ENCODE peak calls at places on chromosomes 3 and 15, in six cellular contexts. One of them, this sample, is unnamed.

GRCh38 chr3:102394517-102394916 is 40.3 kb upstream of the ZPLD1 start:
- DNase-seq in Panc1: no peak
- DNase-seq in lung: no peak
- DNase-seq in heart left ventricle: no peak
- DNase-seq in AG04450: no peak
- DNase-seq in cardiac muscle cell: no peak
- DNase-seq in this sample: no peak

GRCh38 chr3:191051037-191051436 is 148.0 kb upstream of the OSTN start:
- DNase-seq in lung: no peak
- DNase-seq in Panc1: no peak
- DNase-seq in heart left ventricle: no peak
- DNase-seq in AG04450: no peak
- DNase-seq in cardiac muscle cell: peak
- DNase-seq in this sample: peak

GRCh38 chr15:83210619-83211018 is 3.0 kb upstream of the HDGFL3 start:
- DNase-seq in cardiac muscle cell: peak
- DNase-seq in lung: no peak
- DNase-seq in heart left ventricle: no peak
- DNase-seq in Panc1: no peak
- DNase-seq in AG04450: no peak
- DNase-seq in this sample: no peak

GRCh38 chr3:42123012-42123581 is 31.9 kb downstream of the TRAK1 start:
- DNase-seq in cardiac muscle cell: no peak
- DNase-seq in Panc1: no peak
- DNase-seq in heart left ventricle: peak
- DNase-seq in AG04450: no peak
- DNase-seq in lung: no peak
- DNase-seq in this sample: no peak

GRCh38 chr15:71237456-71238188 is 122.4 kb downstream of the THSD4 start:
- DNase-seq in lung: no peak
- DNase-seq in AG04450: peak
- DNase-seq in Panc1: peak
- DNase-seq in heart left ventricle: peak
- DNase-seq in cardiac muscle cell: peak
- DNase-seq in this sample: no peak

GRCh38 chr15:76234337-76234889 is 76.9 kb downstream of the ETFA start:
- DNase-seq in Panc1: no peak
- DNase-seq in AG04450: no peak
- DNase-seq in lung: no peak
- DNase-seq in cardiac muscle cell: no peak
- DNase-seq in heart left ventricle: no peak
- DNase-seq in this sample: no peak

GRCh38 chr3:28799084-28799483 is 450.5 kb upstream of the AZI2 start:
- DNase-seq in cardiac muscle cell: peak
- DNase-seq in Panc1: no peak
- DNase-seq in heart left ventricle: no peak
- DNase-seq in AG04450: no peak
- DNase-seq in lung: no peak
- DNase-seq in this sample: no peak

GRCh38 chr3:194421-194820 is 2.1 kb upstream of the CHL1 start:
- DNase-seq in Panc1: no peak
- DNase-seq in cardiac muscle cell: no peak
- DNase-seq in heart left ventricle: no peak
- DNase-seq in AG04450: no peak
- DNase-seq in lung: no peak
- DNase-seq in this sample: no peak

GRCh38 chr15:101258238-101259144 is 6.6 kb upstream of the CHSY1 start:
- DNase-seq in Panc1: peak
- DNase-seq in AG04450: no peak
- DNase-seq in heart left ventricle: peak
- DNase-seq in lung: no peak
- DNase-seq in cardiac muscle cell: peak
- DNase-seq in this sample: peak

GRCh38 chr3:187987919-187988318 is 166.0 kb upstream of the LPP start:
- DNase-seq in heart left ventricle: no peak
- DNase-seq in lung: no peak
- DNase-seq in AG04450: no peak
- DNase-seq in Panc1: no peak
- DNase-seq in cardiac muscle cell: no peak
- DNase-seq in this sample: no peak

GRCh38 chr3:88141458-88142083 is 8.2 kb upstream of the C3orf38 start:
- DNase-seq in heart left ventricle: no peak
- DNase-seq in Panc1: no peak
- DNase-seq in AG04450: no peak
- DNase-seq in cardiac muscle cell: no peak
- DNase-seq in lung: no peak
- DNase-seq in this sample: no peak

GRCh38 chr3:32734756-32735155 is 49.8 kb downstream of the CNOT10 start:
- DNase-seq in lung: no peak
- DNase-seq in AG04450: no peak
- DNase-seq in cardiac muscle cell: no peak
- DNase-seq in Panc1: no peak
- DNase-seq in heart left ventricle: no peak
- DNase-seq in this sample: no peak
- H3K27ac ChIP-seq in lung: no peak
- H3K27ac ChIP-seq in AG04450: no peak
- H3K27ac ChIP-seq in cardiac muscle cell: peak
- H3K27ac ChIP-seq in Panc1: no peak
- H3K27ac ChIP-seq in heart left ventricle: no peak
- H3K27ac ChIP-seq in this sample: no peak

GRCh38 chr15:67180514-67181191 is 73.8 kb downstream of the AAGAB start:
- DNase-seq in heart left ventricle: no peak
- DNase-seq in lung: no peak
- DNase-seq in cardiac muscle cell: no peak
- DNase-seq in Panc1: no peak
- DNase-seq in AG04450: no peak
- DNase-seq in this sample: no peak

GRCh38 chr15:67183443-67184169 is 70.9 kb downstream of the AAGAB start:
- DNase-seq in Panc1: no peak
- DNase-seq in AG04450: no peak
- DNase-seq in cardiac muscle cell: no peak
- DNase-seq in lung: no peak
- DNase-seq in heart left ventricle: no peak
- DNase-seq in this sample: no peak

GRCh38 chr15:67180035-67180434 is 74.4 kb downstream of the AAGAB start:
- DNase-seq in cardiac muscle cell: no peak
- DNase-seq in Panc1: no peak
- DNase-seq in lung: no peak
- DNase-seq in heart left ventricle: no peak
- DNase-seq in AG04450: no peak
- DNase-seq in this sample: no peak

GRCh38 chr15:67179411-67179995 is 75.0 kb downstream of the AAGAB start:
- DNase-seq in AG04450: no peak
- DNase-seq in Panc1: no peak
- DNase-seq in heart left ventricle: no peak
- DNase-seq in cardiac muscle cell: no peak
- DNase-seq in lung: no peak
- DNase-seq in this sample: no peak

GRCh38 chr15:67181221-67181639 is 73.2 kb downstream of the AAGAB start:
- DNase-seq in Panc1: no peak
- DNase-seq in AG04450: no peak
- DNase-seq in lung: no peak
- DNase-seq in cardiac muscle cell: no peak
- DNase-seq in heart left ventricle: no peak
- DNase-seq in this sample: peak
- TF ChIP-seq CTCF in Panc1: no peak
- TF ChIP-seq CTCF in AG04450: no peak
- TF ChIP-seq CTCF in lung: no peak
- TF ChIP-seq CTCF in cardiac muscle cell: no peak
- TF ChIP-seq CTCF in heart left ventricle: no peak
- TF ChIP-seq CTCF in this sample: no peak

GRCh38 chr3:108041253-108041652 is 49.6 kb downstream of the CD47 start:
- DNase-seq in Panc1: no peak
- DNase-seq in lung: no peak
- DNase-seq in cardiac muscle cell: no peak
- DNase-seq in heart left ventricle: no peak
- DNase-seq in AG04450: no peak
- DNase-seq in this sample: no peak
- H3K27ac ChIP-seq in Panc1: no peak
- H3K27ac ChIP-seq in lung: no peak
- H3K27ac ChIP-seq in cardiac muscle cell: no peak
- H3K27ac ChIP-seq in heart left ventricle: no peak
- H3K27ac ChIP-seq in AG04450: no peak
- H3K27ac ChIP-seq in this sample: no peak

GRCh38 chr3:61247191-61247590 is 4.1 kb downstream of the FHIT start:
- DNase-seq in Panc1: no peak
- DNase-seq in AG04450: no peak
- DNase-seq in heart left ventricle: no peak
- DNase-seq in cardiac muscle cell: no peak
- DNase-seq in lung: no peak
- DNase-seq in this sample: no peak
- TF ChIP-seq CTCF in Panc1: no peak
- TF ChIP-seq CTCF in AG04450: no peak
- TF ChIP-seq CTCF in heart left ventricle: no peak
- TF ChIP-seq CTCF in cardiac muscle cell: no peak
- TF ChIP-seq CTCF in lung: no peak
- TF ChIP-seq CTCF in this sample: no peak

DNA sequence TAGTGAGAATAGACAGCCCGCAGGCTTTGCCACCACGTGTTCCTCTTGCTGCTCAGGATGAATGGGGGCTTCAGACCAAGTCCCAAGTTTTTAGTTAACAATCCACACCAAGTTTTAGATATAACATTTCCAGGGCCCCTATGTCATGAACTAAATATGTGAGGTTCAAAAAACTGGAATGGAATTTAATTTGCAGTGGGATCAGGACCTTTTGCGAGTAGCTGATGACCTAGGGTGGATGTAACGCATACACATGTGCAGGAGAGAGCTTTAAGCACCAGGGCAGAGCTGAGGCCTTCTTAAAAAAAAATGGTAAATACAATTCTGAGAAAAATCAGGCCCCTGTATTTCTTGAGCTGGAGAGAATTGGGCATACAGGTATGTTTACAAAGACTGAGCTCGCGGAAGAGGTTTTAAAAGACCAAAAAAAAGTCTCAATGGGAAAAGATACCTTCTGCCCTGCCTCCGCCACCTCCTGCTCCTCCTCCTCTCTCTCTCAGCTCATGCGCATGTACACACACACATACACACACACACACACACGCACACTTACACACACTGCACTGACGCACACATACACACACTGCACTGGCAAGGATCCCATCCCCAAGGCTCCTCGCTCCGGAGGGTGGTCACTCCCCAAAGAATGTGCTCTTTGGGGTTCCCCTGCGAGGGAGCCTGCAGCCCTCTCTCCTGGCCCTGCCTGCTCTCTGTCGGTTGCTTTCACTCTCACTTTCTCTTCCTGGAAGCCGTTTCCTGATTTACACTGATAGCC is 48.2 kb upstream of the IGF1R start:
- DNase-seq in lung: peak
- DNase-seq in AG04450: peak
- DNase-seq in cardiac muscle cell: no peak
- DNase-seq in Panc1: no peak
- DNase-seq in heart left ventricle: peak
- DNase-seq in this sample: peak
- H3K27ac ChIP-seq in lung: no peak
- H3K27ac ChIP-seq in AG04450: no peak
- H3K27ac ChIP-seq in cardiac muscle cell: no peak
- H3K27ac ChIP-seq in Panc1: peak
- H3K27ac ChIP-seq in heart left ventricle: no peak
- H3K27ac ChIP-seq in this sample: no peak

GRCh38 chr3:19073341-19074105 is 74.8 kb upstream of the KCNH8 start:
- DNase-seq in Panc1: no peak
- DNase-seq in cardiac muscle cell: no peak
- DNase-seq in lung: no peak
- DNase-seq in AG04450: no peak
- DNase-seq in heart left ventricle: no peak
- DNase-seq in this sample: no peak
- TF ChIP-seq CTCF in Panc1: no peak
- TF ChIP-seq CTCF in cardiac muscle cell: no peak
- TF ChIP-seq CTCF in lung: no peak
- TF ChIP-seq CTCF in AG04450: no peak
- TF ChIP-seq CTCF in heart left ventricle: no peak
- TF ChIP-seq CTCF in this sample: no peak

DNA sequence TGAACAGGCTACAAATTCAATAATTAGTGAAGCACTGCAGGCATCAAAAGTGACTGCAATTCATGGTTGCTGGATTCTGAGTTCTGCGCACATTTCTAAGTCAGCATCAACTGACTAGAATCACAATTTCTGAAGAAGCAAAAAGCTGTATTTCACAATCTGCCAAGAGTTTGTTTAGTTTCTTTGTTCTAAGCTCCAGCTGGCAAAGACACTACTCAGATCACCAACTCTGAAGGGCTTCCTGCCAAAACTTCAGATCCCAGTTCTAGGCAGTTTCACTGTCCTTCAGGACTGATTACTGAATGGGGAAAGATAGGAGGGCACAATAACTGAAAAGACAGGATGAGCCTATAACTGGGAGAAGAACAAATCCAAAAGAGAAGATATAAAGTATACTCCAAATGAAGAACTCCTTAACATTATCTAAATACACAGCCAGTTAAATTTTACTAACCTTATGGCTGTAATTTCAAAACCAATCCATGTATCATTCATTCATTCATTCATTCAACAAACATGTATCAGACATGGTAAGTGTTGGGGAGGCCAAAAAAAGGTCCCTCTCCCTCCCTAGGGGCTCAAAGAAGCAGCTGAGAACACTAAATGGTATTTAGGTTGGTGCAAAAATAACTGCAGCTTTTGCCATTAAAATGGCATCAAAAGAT is 17.1 kb downstream of the TJP1 start:
- DNase-seq in cardiac muscle cell: no peak
- DNase-seq in heart left ventricle: peak
- DNase-seq in lung: no peak
- DNase-seq in Panc1: no peak
- DNase-seq in AG04450: peak
- DNase-seq in this sample: no peak
- H3K27ac ChIP-seq in cardiac muscle cell: peak
- H3K27ac ChIP-seq in heart left ventricle: peak
- H3K27ac ChIP-seq in lung: peak
- H3K27ac ChIP-seq in Panc1: no peak
- H3K27ac ChIP-seq in AG04450: no peak
- H3K27ac ChIP-seq in this sample: no peak

GRCh38 chr3:127454968-127455367 is 135.6 kb downstream of the TPRA1 start:
- DNase-seq in heart left ventricle: no peak
- DNase-seq in lung: no peak
- DNase-seq in Panc1: no peak
- DNase-seq in AG04450: no peak
- DNase-seq in cardiac muscle cell: no peak
- DNase-seq in this sample: no peak
- TF ChIP-seq CTCF in heart left ventricle: no peak
- TF ChIP-seq CTCF in lung: no peak
- TF ChIP-seq CTCF in Panc1: no peak
- TF ChIP-seq CTCF in AG04450: no peak
- TF ChIP-seq CTCF in cardiac muscle cell: no peak
- TF ChIP-seq CTCF in this sample: no peak

This sample was measured in OCI-LY7.